ENCODE peak calls at places on chromosomes 5 and 9, in four cellular contexts. K, H, C and J are unnamed samples.

GRCh38 chr5:56168066-56168478 is 65.1 kb downstream of the ANKRD55 start:
- DNase-seq in K (no peak), H (no peak), C (no peak), J (no peak)

GRCh38 chr5:134538296-134538695 is 12.8 kb downstream of the JADE2 start:
- DNase-seq in K (no peak), H (no peak), C (no peak), J (no peak)

GRCh38 chr9:37290881-37291485 is 131.5 kb upstream of the GRHPR start:
- DNase-seq in K (no peak), H (peak; percentile 64), C (no peak), J (no peak)

GRCh38 chr5:131814990-131815389 is 18.2 kb upstream of the FNIP1 start:
- DNase-seq in K (no peak), H (peak; percentile 97), C (no peak), J (no peak)

GRCh38 chr9:21561502-21561901 is 79.4 kb upstream of the IFNE start:
- DNase-seq in K (no peak), H (no peak), C (no peak), J (no peak)

GRCh38 chr9:87682618-87683017 is 43.3 kb upstream of the CTSL start:
- DNase-seq in K (no peak), H (no peak), C (no peak), J (no peak)

GRCh38 chr9:98579700-98580099 is 129.0 kb downstream of the GABBR2 start:
- DNase-seq in K (no peak), H (no peak), C (no peak), J (no peak)

GRCh38 chr9:102124465-102124864 is 386.0 kb upstream of the GRIN3A start:
- DNase-seq in K (no peak), H (peak; percentile 12), C (no peak), J (no peak)

GRCh38 chr5:111742595-111742994 is 14.4 kb downstream of the NREP start:
- DNase-seq in K (no peak), H (peak; percentile 67), C (no peak), J (no peak)

GRCh38 chr5:180135128-180135955 is 63.8 kb upstream of the RNF130 start:
- DNase-seq in K (no peak), H (peak; percentile 92), C (no peak), J (no peak)

GRCh38 chr5:150113047-150113744 is 26.8 kb upstream of the CSF1R start:
- DNase-seq in K (no peak), H (peak; percentile 41), C (no peak), J (no peak)

GRCh38 chr9:135928074-135928730 is 20.9 kb upstream of the CAMSAP1 start:
- DNase-seq in K (peak; percentile 43), H (no peak), C (no peak), J (no peak)

GRCh38 chr5:171891150-171891549 is 105.5 kb downstream of the SMIM23 start:
- DNase-seq in K (no peak), H (no peak), C (no peak), J (no peak)

GRCh38 chr5:98179791-98180755 is 593.4 kb upstream of the RGMB start:
- DNase-seq in K (no peak), H (no peak), C (no peak), J (no peak)

GRCh38 chr5:124729687-124730359 is 16.6 kb downstream of the ZNF608 start:
- DNase-seq in K (no peak), H (no peak), C (no peak), J (no peak)

GRCh38 chr9:128231638-128232568 is 28.7 kb downstream of the DNM1 start:
- DNase-seq in K (no peak), H (no peak), C (no peak), J (no peak)

GRCh38 chr9:91111226-91111625 is 250.5 kb downstream of the AUH start:
- DNase-seq in K (no peak), H (no peak), C (no peak), J (no peak)

GRCh38 chr5:15044521-15044920 is 172.9 kb upstream of the ANKH start:
- DNase-seq in K (no peak), H (no peak), C (no peak), J (no peak)

GRCh38 chr9:116087246-116087645 is 66.3 kb upstream of the PAPPA start:
- DNase-seq in K (peak; percentile 64), H (peak; percentile 21), C (no peak), J (no peak)

GRCh38 chr5:178249191-178249989 is 16.8 kb upstream of the PHYKPL start:
- DNase-seq in K (no peak), H (no peak), C (no peak), J (no peak)

GRCh38 chr9:128819716-128820664 is 1.7 kb downstream of the ENDOG start:
- DNase-seq in K (peak; percentile 49), H (no peak), C (no peak), J (no peak)

GRCh38 chr9:87395804-87396458 is 101.7 kb upstream of the DAPK1 start:
- DNase-seq in K (no peak), H (no peak), C (no peak), J (no peak)

GRCh38 chr5:98468188-98468869 is 305.1 kb upstream of the RGMB start:
- DNase-seq in K (no peak), H (peak; percentile 77), C (no peak), J (no peak)

GRCh38 chr5:78657201-78657600 is 8.6 kb upstream of the LHFPL2 start:
- DNase-seq in K (no peak), H (no peak), C (no peak), J (no peak)